ENCODE peak calls at places on chromosome 18, in four cellular contexts. O is GM12878; P is CD8-positive, alpha-beta T cell; S is brain microvascular endothelial cell. R is an unnamed sample. For H3K36me3, the result is how much of the 10 kb centered on the place peaks cover.

GRCh38 chr18:59870623-59871130 is 29.1 kb upstream of the PMAIP1 start:
- DNase-seq in S (no peak), P (no peak), O (no peak), R (no peak)

GRCh38 chr18:9434240-9434701 is 41.0 kb upstream of the RALBP1 start:
- DNase-seq in S (no peak), P (no peak), O (no peak), R (no peak)

GRCh38 chr18:48949051-48949605 is 1.6 kb downstream of the SMAD7 start:
- DNase-seq in P (no peak), S (no peak), O (no peak), R (peak)

GRCh38 chr18:48472610-48473009 is 63.4 kb upstream of the ZBTB7C start:
- DNase-seq in P (no peak), O (no peak), S (peak), R (no peak)

GRCh38 chr18:68735498-68736343 is 20.8 kb upstream of the TMX3 start:
- DNase-seq in S (peak), P (no peak), O (no peak), R (no peak)

GRCh38 chr18:36636237-36636792 is 192.5 kb downstream of the TPGS2 start:
- DNase-seq in O (peak), P (no peak), S (no peak), R (no peak)

GRCh38 chr18:30271716-30272115 is 770.8 kb downstream of the DSC3 start:
- DNase-seq in P (no peak), S (no peak), O (no peak), R (no peak)

GRCh38 chr18:35189510-35189909 is 51.3 kb upstream of the ZNF397 start:
- DNase-seq in O (no peak), P (no peak), S (no peak), R (no peak)

GRCh38 chr18:26579941-26580618 is 31.7 kb upstream of the KCTD1 start:
- DNase-seq in P (no peak), S (no peak), O (no peak), R (no peak)

GRCh38 chr18:31509571-31509970 is 11.6 kb downstream of the DSG2 start:
- DNase-seq in S (no peak), P (no peak), O (no peak), R (no peak)

GRCh38 chr18:11994346-11994707 is 13.0 kb downstream of the IMPA2 start:
- DNase-seq in O (no peak), S (peak), P (no peak), R (peak)

GRCh38 chr18:34121157-34121807 is 103.4 kb downstream of the NOL4 start:
- DNase-seq in P (no peak), O (no peak), S (peak), R (no peak)

GRCh38 chr18:79245517-79246001 is 150.2 kb upstream of the NFATC1 start:
- DNase-seq in P (no peak), S (no peak), O (no peak), R (no peak)

DNA sequence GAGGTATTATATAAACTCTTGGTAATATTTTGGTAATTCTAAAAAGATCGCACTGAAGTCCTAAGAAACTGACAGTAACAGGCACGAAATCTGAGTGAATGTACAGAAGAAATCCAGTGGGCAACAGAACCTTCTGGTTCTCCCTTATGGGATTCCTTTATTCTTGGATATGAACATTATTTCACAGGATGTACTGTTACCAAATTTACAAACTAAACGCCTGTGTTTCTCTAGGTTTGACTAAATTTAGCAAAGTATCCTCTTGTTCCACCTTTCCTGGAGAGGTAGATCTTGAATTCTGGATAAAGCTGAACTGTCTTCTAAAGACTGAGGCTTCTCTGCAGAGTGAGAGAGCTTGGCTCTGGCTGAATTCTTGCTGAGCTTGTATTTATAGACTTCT is 220.9 kb downstream of the CDH2 start:
- DNase-seq in O (no peak), P (no peak), S (no peak), R (no peak)
- H3K36me3 ChIP-seq in O (under half), P (under half), S (under half), R (under half)

DNA sequence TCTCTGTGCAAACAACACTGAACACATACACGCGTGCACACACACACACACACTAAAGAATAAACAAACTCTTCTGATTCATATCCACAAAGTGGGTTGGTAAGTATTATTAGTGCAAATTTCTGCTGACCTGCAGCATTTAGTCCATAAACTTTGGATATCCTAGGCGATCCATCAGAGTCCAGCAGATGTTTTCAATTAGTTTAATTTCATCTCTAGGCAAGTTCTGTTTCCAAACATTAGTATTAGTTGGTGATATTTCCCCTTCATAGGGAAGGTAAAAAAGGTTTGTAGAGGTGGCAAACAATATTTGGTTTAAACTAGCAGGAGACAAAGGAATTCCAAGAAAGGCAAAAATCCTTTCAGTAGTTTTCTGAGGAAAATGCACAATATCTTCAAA is 5.7 kb downstream of the DSEL start:
- DNase-seq in P (no peak), S (no peak), O (no peak), R (no peak)
- H3K36me3 ChIP-seq in P (under half), S (under half), O (under half), R (under half)

DNA sequence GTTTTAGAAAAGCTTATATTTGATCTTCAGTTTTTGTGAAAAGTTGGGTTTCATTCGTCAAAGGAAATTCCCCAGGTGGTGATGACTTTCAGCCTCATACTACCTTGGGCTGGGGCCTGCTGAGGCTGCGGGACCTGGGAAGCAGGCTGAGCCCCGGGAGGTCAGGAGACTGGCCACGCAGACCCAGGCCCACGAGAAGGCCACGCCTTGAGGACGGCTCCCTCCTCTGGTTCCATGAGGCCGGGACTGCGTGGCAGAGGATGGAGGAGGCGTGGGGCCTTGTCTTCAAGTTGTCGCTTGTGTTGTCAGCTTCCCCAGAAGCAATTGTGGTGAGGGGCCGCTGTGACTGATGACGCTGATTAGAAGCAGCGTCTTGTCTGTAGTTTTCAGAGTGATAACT is 11.8 kb downstream of the CNDP2 start:
- DNase-seq in S (no peak), O (no peak), P (no peak), R (no peak)
- H3K36me3 ChIP-seq in S (half or more), O (half or more), P (half or more), R (half or more)

GRCh38 chr18:76741346-76741745 is 81.0 kb upstream of the ZNF236 start:
- DNase-seq in P (no peak), S (no peak), O (no peak), R (no peak)
- H3K36me3 ChIP-seq in P (under half), S (under half), O (under half), R (under half)

GRCh38 chr18:76923485-76924085 is 101.2 kb downstream of the ZNF236 start:
- DNase-seq in P (no peak), O (no peak), S (peak), R (no peak)
- H3K36me3 ChIP-seq in P (under half), O (under half), S (under half), R (under half)

DNA sequence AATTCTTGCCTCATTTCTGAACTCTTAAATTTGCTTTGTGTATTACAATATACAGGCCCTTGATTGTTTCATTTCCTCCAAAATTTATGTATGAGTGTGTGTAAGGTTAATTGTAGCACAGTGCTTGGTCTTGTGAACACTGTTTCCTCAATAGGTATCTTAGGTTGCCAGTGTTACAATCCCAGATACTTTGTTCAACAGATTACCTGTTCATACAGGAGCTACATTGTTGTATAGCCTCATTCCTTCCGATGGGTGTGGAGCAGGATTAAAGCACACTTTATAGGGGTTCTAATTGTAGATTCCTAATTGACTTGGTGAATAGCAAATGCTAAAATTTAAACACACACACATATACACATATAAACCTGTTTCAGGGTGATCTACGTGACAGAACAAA is 10.7 kb downstream of the RBBP8 start:
- DNase-seq in P (no peak), S (no peak), O (no peak), R (no peak)
- H3K36me3 ChIP-seq in P (under half), S (under half), O (under half), R (under half)

GRCh38 chr18:28816155-28816554 is 639.2 kb upstream of the CDH2 start:
- DNase-seq in O (no peak), P (no peak), S (no peak), R (no peak)
- H3K36me3 ChIP-seq in O (under half), P (under half), S (under half), R (under half)